ENCODE peak calls at places on chromosomes 12 and 14, in ten cellular contexts. O, P, T, Q, L, E, G, U, D and S are unnamed samples.

GRCh38 chr12:100733817-100734593 is 60.6 kb upstream of the ANO4 start:
- DNase-seq in O (peak), P (no peak), T (no peak), Q (no peak), L (peak), E (no peak), G (no peak), U (no peak), D (no peak), S (no peak)

GRCh38 chr12:9925746-9926393 is 6.3 kb downstream of the CLEC2A start:
- DNase-seq in O (peak), P (no peak), T (no peak), Q (no peak), L (peak), E (no peak), G (no peak), U (peak), D (no peak), S (no peak)

GRCh38 chr12:2395352-2395977 is 342.7 kb downstream of the CACNA1C start:
- DNase-seq in O (peak), P (peak), T (peak), Q (no peak), L (peak), E (peak), G (peak), U (peak), D (no peak), S (peak)

GRCh38 chr14:33932526-33933292 is 18.2 kb downstream of the EGLN3 start:
- DNase-seq in O (no peak), P (no peak), T (no peak), Q (no peak), L (no peak), E (no peak), G (no peak), U (no peak), D (no peak), S (no peak)

GRCh38 chr12:113949321-113950305 is 16.5 kb downstream of the RBM19 start:
- DNase-seq in O (no peak), P (no peak), T (no peak), Q (no peak), L (no peak), E (no peak), G (no peak), U (no peak), D (no peak), S (no peak)

GRCh38 chr12:50642755-50643154 is 121.1 kb upstream of the ATF1 start:
- DNase-seq in O (peak), P (no peak), T (no peak), Q (no peak), L (no peak), E (no peak), G (no peak), U (no peak), D (no peak), S (no peak)

GRCh38 chr14:105889666-105890473 is 363.5 kb downstream of the TMEM121 start:
- DNase-seq in O (no peak), P (no peak), T (peak), Q (no peak), L (no peak), E (peak), G (no peak), U (peak), D (peak), S (no peak)

GRCh38 chr14:67510836-67511235 is 22.3 kb upstream of the PLEKHH1 start:
- DNase-seq in O (no peak), P (no peak), T (no peak), Q (no peak), L (no peak), E (no peak), G (no peak), U (no peak), D (no peak), S (no peak)

GRCh38 chr12:92257261-92257660 is 111.6 kb upstream of the BTG1 start:
- DNase-seq in O (no peak), P (no peak), T (no peak), Q (no peak), L (no peak), E (no peak), G (no peak), U (no peak), D (no peak), S (no peak)

GRCh38 chr14:100056431-100056830 is 8.8 kb upstream of the EVL start:
- DNase-seq in O (no peak), P (no peak), T (no peak), Q (no peak), L (no peak), E (no peak), G (no peak), U (no peak), D (no peak), S (no peak)

GRCh38 chr14:33375781-33376180 is 437.1 kb downstream of the NPAS3 start:
- DNase-seq in O (no peak), P (no peak), T (no peak), Q (no peak), L (no peak), E (no peak), G (no peak), U (no peak), D (no peak), S (no peak)

GRCh38 chr14:30564235-30564867 is 5.4 kb downstream of the G2E3 start:
- DNase-seq in O (no peak), P (no peak), T (no peak), Q (no peak), L (no peak), E (no peak), G (no peak), U (no peak), D (no peak), S (no peak)

GRCh38 chr12:104709692-104710435 is 248.2 kb downstream of the SLC41A2 start:
- DNase-seq in O (no peak), P (no peak), T (no peak), Q (no peak), L (no peak), E (no peak), G (no peak), U (no peak), D (no peak), S (no peak)

GRCh38 chr14:97709552-97709951 is 912.4 kb downstream of the VRK1 start:
- DNase-seq in O (no peak), P (no peak), T (no peak), Q (no peak), L (no peak), E (no peak), G (no peak), U (no peak), D (no peak), S (no peak)

GRCh38 chr12:100956311-100956852 is 161.8 kb downstream of the ANO4 start:
- DNase-seq in O (no peak), P (no peak), T (no peak), Q (no peak), L (no peak), E (no peak), G (no peak), U (no peak), D (no peak), S (no peak)

GRCh38 chr12:120399531-120399930 is 30.6 kb upstream of the MSI1 start:
- DNase-seq in O (no peak), P (no peak), T (no peak), Q (no peak), L (no peak), E (no peak), G (no peak), U (no peak), D (no peak), S (no peak)

DNA sequence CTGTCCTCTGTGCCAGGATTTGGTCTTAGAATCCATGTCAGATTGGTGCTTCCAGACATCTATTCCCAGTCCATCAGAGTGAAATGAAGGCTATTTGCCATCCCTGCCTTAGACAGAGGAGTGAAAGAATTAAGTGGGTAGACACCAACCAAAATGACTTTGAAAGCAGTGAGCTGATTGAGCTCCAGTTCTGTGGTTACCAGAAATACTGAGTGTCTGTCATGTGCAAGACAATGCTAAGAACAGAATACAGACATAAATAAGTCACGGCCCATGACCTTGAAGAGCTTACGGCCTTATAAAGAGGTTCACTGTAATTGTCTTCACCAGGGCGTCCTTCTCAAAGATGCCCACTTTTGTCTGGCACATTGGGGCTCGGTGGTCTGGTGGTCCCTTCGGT is 21.6 kb upstream of the MANSC4 start:
- DNase-seq in O (no peak), P (no peak), T (no peak), Q (no peak), L (no peak), E (no peak), G (no peak), U (no peak), D (no peak), S (no peak)
- H3K27ac ChIP-seq in O (peak), P (no peak), T (no peak), Q (peak), L (peak), E (no peak), G (no peak), U (no peak), D (no peak), S (no peak)

DNA sequence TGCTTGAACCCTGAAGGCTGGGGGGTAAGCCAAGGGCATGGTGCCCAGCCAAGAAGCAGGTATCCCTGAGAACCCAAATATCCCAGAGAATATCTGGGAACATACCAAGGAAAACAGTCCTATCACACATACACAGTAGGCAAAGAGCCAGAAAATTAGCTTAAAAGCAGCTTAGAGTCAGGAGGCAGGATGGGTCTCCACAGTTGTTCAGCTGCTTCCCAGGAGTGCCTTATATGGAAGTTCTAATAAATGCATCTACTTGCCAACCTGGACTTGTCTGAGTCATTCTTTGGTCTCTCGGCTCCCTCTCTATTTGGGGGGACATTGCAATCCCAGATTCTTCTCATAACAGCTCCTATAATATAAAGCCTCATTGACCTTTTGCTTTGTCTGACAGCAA is 9.0 kb upstream of the GPR135 start:
- DNase-seq in O (no peak), P (no peak), T (no peak), Q (no peak), L (no peak), E (no peak), G (no peak), U (no peak), D (no peak), S (no peak)
- H3K27ac ChIP-seq in O (no peak), P (no peak), T (no peak), Q (no peak), L (no peak), E (no peak), G (no peak), U (no peak), D (peak), S (no peak)

GRCh38 chr14:50360851-50361250 is 35.8 kb downstream of the CDKL1 start:
- DNase-seq in O (no peak), P (no peak), T (no peak), Q (no peak), L (no peak), E (no peak), G (no peak), U (no peak), D (no peak), S (no peak)

GRCh38 chr14:50363734-50364113 is 33.0 kb downstream of the CDKL1 start:
- DNase-seq in O (no peak), P (no peak), T (no peak), Q (no peak), L (no peak), E (no peak), G (no peak), U (no peak), D (no peak), S (no peak)

GRCh38 chr14:50364792-50365191 is 31.9 kb downstream of the CDKL1 start:
- DNase-seq in O (no peak), P (no peak), T (no peak), Q (no peak), L (no peak), E (no peak), G (no peak), U (no peak), D (no peak), S (no peak)

GRCh38 chr14:50360093-50360492 is 36.6 kb downstream of the CDKL1 start:
- DNase-seq in O (no peak), P (no peak), T (no peak), Q (no peak), L (no peak), E (no peak), G (no peak), U (no peak), D (no peak), S (no peak)

GRCh38 chr14:50362791-50363733 is 33.6 kb downstream of the CDKL1 start:
- DNase-seq in O (no peak), P (no peak), T (no peak), Q (no peak), L (no peak), E (no peak), G (no peak), U (no peak), D (no peak), S (no peak)
- H3K27ac ChIP-seq in O (no peak), P (no peak), T (peak), Q (no peak), L (no peak), E (peak), G (peak), U (no peak), D (peak), S (no peak)

GRCh38 chr12:108663324-108664015 is 29.8 kb upstream of the SELPLG start:
- DNase-seq in O (no peak), P (no peak), T (no peak), Q (no peak), L (no peak), E (no peak), G (no peak), U (no peak), D (no peak), S (no peak)
- H3K27ac ChIP-seq in O (no peak), P (no peak), T (peak), Q (no peak), L (peak), E (peak), G (no peak), U (no peak), D (peak), S (peak)

GRCh38 chr14:23551266-23552028 is at the start of gene ZFHX2:
- DNase-seq in O (peak), P (peak), T (peak), Q (peak), L (peak), E (peak), G (peak), U (peak), D (peak), S (peak)
- H3K27ac ChIP-seq in O (peak), P (no peak), T (peak), Q (peak), L (peak), E (peak), G (peak), U (peak), D (peak), S (peak)

GRCh38 chr14:72928872-72929271 is 2.6 kb downstream of the DCAF4 start:
- DNase-seq in O (peak), P (peak), T (no peak), Q (no peak), L (no peak), E (no peak), G (no peak), U (no peak), D (peak), S (no peak)

GRCh38 chr14:72926292-72927028 is at the start of gene DCAF4:
- DNase-seq in O (peak), P (peak), T (peak), Q (peak), L (peak), E (peak), G (peak), U (peak), D (peak), S (peak)

GRCh38 chr14:72924332-72924731 is 1.9 kb upstream of the DCAF4 start:
- DNase-seq in O (no peak), P (peak), T (peak), Q (no peak), L (peak), E (peak), G (peak), U (peak), D (peak), S (no peak)

GRCh38 chr14:72925815-72926291 is 411 bp upstream of the DCAF4 start:
- DNase-seq in O (no peak), P (no peak), T (no peak), Q (no peak), L (no peak), E (no peak), G (no peak), U (no peak), D (no peak), S (no peak)

DNA sequence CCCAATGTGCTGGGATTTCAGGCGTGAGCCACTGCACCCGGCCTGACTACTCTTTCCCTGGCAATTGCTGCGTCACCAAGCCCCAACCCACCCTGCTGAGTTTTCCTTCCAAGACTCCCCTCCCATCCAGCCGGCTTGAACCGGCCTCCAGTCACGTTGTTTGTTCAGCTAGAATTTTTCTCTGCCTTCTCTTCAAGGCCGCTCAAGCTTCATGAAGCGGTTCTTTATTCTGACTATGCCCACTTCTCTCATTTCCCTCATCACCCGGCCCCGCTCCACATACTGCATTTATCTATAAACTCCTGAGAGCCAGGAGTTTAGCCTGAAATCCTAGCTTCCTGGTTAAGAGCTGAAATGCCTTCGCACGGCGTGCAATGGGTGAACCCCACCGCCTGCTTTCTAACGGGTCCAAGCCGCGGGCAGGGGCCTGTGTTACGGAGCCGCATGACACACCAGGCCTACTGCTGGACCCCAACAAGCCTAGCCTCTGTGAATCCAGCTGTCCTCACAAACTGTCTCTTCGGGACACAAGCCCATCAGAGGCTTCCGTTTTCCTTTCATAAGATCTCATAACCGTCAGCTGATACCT is 999 bp upstream of the DCAF4 start:
- DNase-seq in O (no peak), P (no peak), T (no peak), Q (no peak), L (no peak), E (no peak), G (peak), U (peak), D (peak), S (no peak)
- H3K27ac ChIP-seq in O (no peak), P (no peak), T (peak), Q (no peak), L (no peak), E (peak), G (peak), U (no peak), D (peak), S (no peak)

GRCh38 chr12:111686574-111687105 is 787 bp downstream of the ACAD10 start:
- DNase-seq in O (no peak), P (no peak), T (no peak), Q (no peak), L (no peak), E (no peak), G (no peak), U (no peak), D (no peak), S (no peak)
- H3K27ac ChIP-seq in O (peak), P (no peak), T (peak), Q (no peak), L (peak), E (peak), G (peak), U (peak), D (peak), S (peak)

GRCh38 chr12:52086944-52087835 is 7.7 kb downstream of the SMIM41 start:
- DNase-seq in O (no peak), P (no peak), T (no peak), Q (no peak), L (no peak), E (no peak), G (no peak), U (no peak), D (no peak), S (no peak)
- H3K27ac ChIP-seq in O (no peak), P (no peak), T (no peak), Q (no peak), L (no peak), E (no peak), G (no peak), U (no peak), D (no peak), S (no peak)